ENCODE peak calls at places on chromosomes 6 and 20, in seven cellular contexts. H is AG04450, O is HFF-Myc, X is type B pancreatic cell, I is endodermal cell, R is colonic mucosa, A is GM13976. B is an unnamed sample.

GRCh38 chr20:51138576-51138975 is 115.7 kb upstream of the KCNG1 start:
- DNase-seq in H (no peak), O (no peak), X (no peak), I (no peak), R (no peak), A (no peak), B (no peak)

GRCh38 chr6:80403365-80403764 is 296.9 kb downstream of the BCKDHB start:
- DNase-seq in H (no peak), O (no peak), X (no peak), I (no peak), R (no peak), A (no peak), B (no peak)

GRCh38 chr6:28866342-28867077 is 57.3 kb downstream of the TRIM27 start:
- DNase-seq in H (no peak), O (no peak), X (peak; percentile 83), I (peak; percentile 93), R (peak; percentile 78), A (peak; percentile 45), B (no peak)

GRCh38 chr20:50371878-50372769 is 138.1 kb upstream of the PTPN1 start:
- DNase-seq in H (no peak), O (no peak), X (no peak), I (no peak), R (no peak), A (no peak), B (no peak)

GRCh38 chr6:137550527-137550926 is 56.3 kb upstream of the OLIG3 start:
- DNase-seq in H (no peak), O (no peak), X (no peak), I (no peak), R (no peak), A (no peak), B (no peak)

GRCh38 chr6:50520862-50521261 is 192.5 kb upstream of the TFAP2D start:
- DNase-seq in H (no peak), O (no peak), X (no peak), I (no peak), R (no peak), A (no peak), B (no peak)

GRCh38 chr20:63807654-63808053 is 23.4 kb downstream of the ZBTB46 start:
- DNase-seq in H (no peak), O (no peak), X (no peak), I (no peak), R (no peak), A (no peak), B (no peak)

GRCh38 chr6:98037571-98037970 is 754.6 kb upstream of the MMS22L start:
- DNase-seq in H (no peak), O (no peak), X (no peak), I (no peak), R (no peak), A (no peak), B (no peak)

GRCh38 chr6:33787954-33788693 is 806 bp downstream of the LEMD2 start:
- DNase-seq in H (peak; percentile 38), O (no peak), X (no peak), I (peak; percentile 80), R (peak; percentile 68), A (peak; percentile 86), B (peak; percentile 38)

GRCh38 chr6:65819152-65819551 is 112.1 kb upstream of the EYS start:
- DNase-seq in H (no peak), O (no peak), X (no peak), I (no peak), R (no peak), A (no peak), B (no peak)

GRCh38 chr6:164216368-164216767 is 801.9 kb downstream of the QKI start:
- DNase-seq in H (no peak), O (no peak), X (no peak), I (no peak), R (no peak), A (no peak), B (no peak)

GRCh38 chr20:60086936-60087562 is 128.8 kb downstream of the CDH26 start:
- DNase-seq in H (no peak), O (no peak), X (no peak), I (no peak), R (no peak), A (no peak), B (no peak)

GRCh38 chr20:36821964-36822437 is 48.4 kb upstream of the DSN1 start:
- DNase-seq in H (no peak), O (no peak), X (no peak), I (peak; percentile 81), R (no peak), A (no peak), B (no peak)

GRCh38 chr20:32964575-32964974 is 39.7 kb downstream of the SUN5 start:
- DNase-seq in H (no peak), O (no peak), X (peak; percentile 51), I (no peak), R (peak; percentile 4), A (no peak), B (no peak)

GRCh38 chr20:47546184-47547033 is 44.7 kb downstream of the NCOA3 start:
- DNase-seq in H (peak; percentile 83), O (peak; percentile 44), X (no peak), I (no peak), R (no peak), A (no peak), B (no peak)

GRCh38 chr20:36825374-36826104 is 50.4 kb upstream of the TLDC2 start:
- DNase-seq in H (no peak), O (no peak), X (no peak), I (no peak), R (no peak), A (no peak), B (no peak)

GRCh38 chr6:55694148-55694547 is 115.2 kb upstream of the HMGCLL1 start:
- DNase-seq in H (peak; percentile 68), O (peak; percentile 63), X (no peak), I (peak; percentile 78), R (no peak), A (no peak), B (no peak)

GRCh38 chr6:151400473-151400872 is 9.1 kb upstream of the ZBTB2 start:
- DNase-seq in H (no peak), O (no peak), X (no peak), I (no peak), R (no peak), A (no peak), B (no peak)

GRCh38 chr6:4549556-4550226 is 226.5 kb upstream of the CDYL start:
- DNase-seq in H (no peak), O (no peak), X (no peak), I (no peak), R (no peak), A (no peak), B (no peak)

GRCh38 chr6:35203680-35204079 is 10.1 kb upstream of the SCUBE3 start:
- DNase-seq in H (no peak), O (no peak), X (no peak), I (no peak), R (no peak), A (no peak), B (no peak)

GRCh38 chr6:118260833-118261232 is 287.3 kb upstream of the PLN start:
- DNase-seq in H (no peak), O (no peak), X (no peak), I (no peak), R (no peak), A (no peak), B (no peak)

GRCh38 chr6:158174514-158174913 is 6.4 kb downstream of the GTF2H5 start:
- DNase-seq in H (peak; percentile 80), O (peak; percentile 88), X (no peak), I (no peak), R (no peak), A (no peak), B (no peak)

DNA sequence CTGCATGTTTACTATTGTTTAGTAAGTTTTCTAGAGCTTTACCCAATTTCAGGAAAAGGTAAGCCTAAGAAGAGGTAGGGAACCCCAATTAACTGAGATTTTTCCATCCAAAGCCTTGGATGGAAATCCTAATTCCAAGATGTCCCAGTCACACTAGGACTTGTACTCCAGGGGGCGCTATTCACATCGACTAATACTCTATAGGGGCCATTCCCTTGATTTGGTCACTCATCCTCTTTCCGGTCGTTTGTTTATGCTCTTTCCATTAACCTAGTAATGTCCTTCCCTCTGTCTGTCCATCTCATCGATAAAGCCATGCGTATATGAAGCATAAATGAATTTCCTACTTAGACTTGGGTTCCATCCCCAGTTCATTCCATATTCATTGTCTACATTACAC is 80.8 kb upstream of the FUCA2 start:
- DNase-seq in H (no peak), O (no peak), X (no peak), I (peak; percentile 77), R (no peak), A (no peak), B (no peak)
- TF ChIP-seq CTCF in H (peak; percentile 24), O (peak; percentile 56), X (peak; percentile 62), I (peak; percentile 78), R (no peak), A (no peak), B (no peak)

DNA sequence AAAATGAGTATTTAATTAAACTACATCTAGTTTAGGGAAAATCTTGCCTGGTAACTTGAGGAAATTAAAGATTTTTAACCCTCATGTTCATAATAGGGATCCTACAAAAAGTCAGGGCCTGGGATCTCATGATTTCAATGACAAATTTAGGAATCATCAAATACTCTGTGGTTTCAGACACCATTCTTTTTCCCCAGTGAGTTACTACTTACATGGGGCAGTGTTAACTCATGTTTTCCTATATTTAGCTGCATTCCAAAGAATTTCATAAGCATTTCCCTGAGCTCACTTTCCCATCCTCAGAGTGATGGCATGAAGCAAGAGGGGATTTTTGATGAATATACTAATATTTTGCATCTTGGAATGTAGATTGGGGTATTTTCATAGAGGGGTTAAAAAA is 321.7 kb downstream of the CENPW start:
- DNase-seq in H (peak; percentile 33), O (no peak), X (no peak), I (no peak), R (no peak), A (no peak), B (no peak)
- TF ChIP-seq CTCF in H (no peak), O (no peak), X (no peak), I (no peak), R (no peak), A (no peak), B (no peak)

DNA sequence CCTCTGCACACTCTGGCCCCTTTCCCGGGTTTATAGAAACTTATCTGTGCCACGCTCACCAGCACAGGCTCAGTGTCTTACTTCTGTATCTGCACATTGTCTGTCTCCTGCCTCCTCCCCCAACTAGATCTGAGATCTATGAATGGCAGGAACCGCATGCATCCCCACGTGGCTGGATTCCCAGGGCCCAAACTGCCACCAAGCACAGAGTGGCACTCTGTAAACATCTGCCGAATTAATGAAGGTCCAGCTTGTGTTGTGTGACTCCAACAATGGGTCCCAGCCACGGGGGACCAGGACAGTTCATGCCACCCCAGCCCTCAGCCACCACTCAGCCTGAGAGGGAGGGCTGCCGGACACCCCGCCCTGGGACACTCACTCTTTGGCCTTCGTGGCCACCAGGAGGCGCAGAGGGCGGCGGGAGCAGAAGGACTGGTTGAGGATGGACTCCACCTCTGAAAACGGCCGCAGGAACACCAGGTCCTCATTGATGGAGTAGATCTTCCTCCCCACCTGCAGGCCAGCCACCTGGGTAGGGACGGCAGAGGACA is 171.1 kb downstream of the PREX1 start:
- DNase-seq in H (no peak), O (no peak), X (no peak), I (peak; percentile 88), R (no peak), A (no peak), B (no peak)
- TF ChIP-seq CTCF in H (no peak), O (no peak), X (peak; percentile 56), I (peak; percentile 72), R (no peak), A (no peak), B (no peak)

DNA sequence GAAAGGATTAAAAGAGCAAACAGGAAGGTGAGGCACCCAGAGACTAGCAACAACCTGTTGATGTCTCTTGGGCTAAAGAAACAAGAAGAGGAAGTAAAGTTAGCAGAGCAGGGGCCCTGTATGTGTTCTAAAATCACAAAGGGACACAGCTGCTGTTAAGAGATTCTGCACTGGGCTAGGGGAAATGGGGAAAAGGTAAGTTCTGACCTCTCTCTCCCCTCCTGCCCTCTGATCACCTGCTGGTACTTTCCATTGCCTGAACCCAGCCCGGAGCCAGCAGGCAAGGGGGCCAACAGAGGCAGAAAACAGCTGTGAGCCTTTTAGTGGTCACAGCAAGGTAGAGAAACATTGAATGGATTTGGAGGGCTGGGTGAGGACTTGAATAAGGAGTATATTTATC is 13.5 kb upstream of the CNR1 start:
- DNase-seq in H (no peak), O (no peak), X (no peak), I (peak; percentile 64), R (no peak), A (no peak), B (no peak)
- TF ChIP-seq CTCF in H (no peak), O (no peak), X (no peak), I (peak; percentile 65), R (no peak), A (no peak), B (no peak)

B was measured in omental fat pad.